ENCODE peak calls at places on chromosomes 1 and 21, in five cellular contexts. F, W, Q, O and T are unnamed samples.

GRCh38 chr1:93180723-93181613 is at the start of gene CCDC18:
- DNase-seq in F (no peak), W (no peak), Q (no peak), O (no peak), T (no peak)

GRCh38 chr1:15515026-15515663 is 8.9 kb downstream of the CASP9 start:
- DNase-seq in F (no peak), W (no peak), Q (no peak), O (no peak), T (no peak)

GRCh38 chr1:53289050-53289429 is 38.8 kb downstream of the LRP8 start:
- DNase-seq in F (no peak), W (no peak), Q (no peak), O (no peak), T (no peak)

GRCh38 chr1:216554934-216555333 is 131.7 kb upstream of the USH2A start:
- DNase-seq in F (no peak), W (no peak), Q (no peak), O (peak), T (no peak)

GRCh38 chr1:196558424-196558823 is 49.8 kb downstream of the KCNT2 start:
- DNase-seq in F (no peak), W (no peak), Q (no peak), O (peak), T (no peak)

GRCh38 chr1:153548722-153549695 is at the start of gene S100A3:
- DNase-seq in F (no peak), W (no peak), Q (no peak), O (peak), T (no peak)

GRCh38 chr1:43983253-43983904 is 4.4 kb downstream of the B4GALT2 start:
- DNase-seq in F (no peak), W (no peak), Q (no peak), O (no peak), T (no peak)

GRCh38 chr1:240441684-240442083 is 170.3 kb downstream of the GREM2 start:
- DNase-seq in F (no peak), W (no peak), Q (no peak), O (no peak), T (no peak)

GRCh38 chr21:35924714-35925301 is 135.5 kb downstream of the SETD4 start:
- DNase-seq in F (no peak), W (no peak), Q (no peak), O (peak), T (no peak)

GRCh38 chr1:213876531-213876930 is 111.2 kb upstream of the PROX1 start:
- DNase-seq in F (no peak), W (no peak), Q (no peak), O (no peak), T (no peak)

GRCh38 chr1:154325583-154326545 is 539 bp downstream of the ATP8B2 start:
- DNase-seq in F (no peak), W (peak), Q (no peak), O (no peak), T (peak)

GRCh38 chr1:241213147-241213546 is 143.9 kb downstream of the RGS7 start:
- DNase-seq in F (no peak), W (no peak), Q (no peak), O (no peak), T (no peak)

GRCh38 chr21:34771512-34772028 is 102.8 kb downstream of the CLIC6 start:
- DNase-seq in F (no peak), W (no peak), Q (no peak), O (peak), T (no peak)

GRCh38 chr1:57112148-57112547 is 146.3 kb upstream of the C8B start:
- DNase-seq in F (no peak), W (no peak), Q (no peak), O (no peak), T (no peak)

GRCh38 chr1:212699839-212700596 is at the start of gene BATF3:
- DNase-seq in F (peak), W (no peak), Q (no peak), O (no peak), T (peak)

GRCh38 chr1:11845641-11846335 is 1.8 kb downstream of the NPPA start:
- DNase-seq in F (no peak), W (no peak), Q (no peak), O (no peak), T (no peak)

GRCh38 chr1:104933846-104934245 is 1184.1 kb downstream of the AMY1C start:
- DNase-seq in F (no peak), W (no peak), Q (no peak), O (no peak), T (no peak)

GRCh38 chr21:28252923-28253322 is 739.8 kb downstream of the LTN1 start:
- DNase-seq in F (no peak), W (no peak), Q (no peak), O (no peak), T (no peak)

GRCh38 chr1:155698382-155699038 is 9.6 kb downstream of the DAP3 start:
- DNase-seq in F (no peak), W (no peak), Q (no peak), O (peak), T (no peak)

GRCh38 chr1:161226759-161227158 is 899 bp downstream of the TOMM40L start:
- DNase-seq in F (no peak), W (no peak), Q (no peak), O (no peak), T (no peak)

GRCh38 chr1:151619489-151620093 is 7.7 kb downstream of the SNX27 start:
- DNase-seq in F (no peak), W (no peak), Q (no peak), O (no peak), T (no peak)

GRCh38 chr1:145871994-145872411 is 13.1 kb upstream of the PIAS3 start:
- DNase-seq in F (no peak), W (peak), Q (no peak), O (no peak), T (no peak)

GRCh38 chr1:109484519-109484975 is 842 bp downstream of the ATXN7L2 start:
- DNase-seq in F (no peak), W (no peak), Q (no peak), O (no peak), T (no peak)

GRCh38 chr1:19163261-19163660 is 46.8 kb downstream of the UBR4 start:
- DNase-seq in F (no peak), W (no peak), Q (no peak), O (no peak), T (no peak)

GRCh38 chr1:171081994-171082295 is 8.8 kb upstream of the FMO3 start:
- DNase-seq in F (no peak), W (peak), Q (no peak), O (no peak), T (no peak)

GRCh38 chr1:154342132-154342531 is 16.8 kb downstream of the ATP8B2 start:
- DNase-seq in F (no peak), W (no peak), Q (no peak), O (no peak), T (no peak)

GRCh38 chr21:28337319-28337718 is 655.4 kb downstream of the LTN1 start:
- DNase-seq in F (no peak), W (no peak), Q (no peak), O (no peak), T (peak)

GRCh38 chr21:46039891-46040660 is 57.8 kb upstream of the COL6A2 start:
- DNase-seq in F (no peak), W (no peak), Q (no peak), O (no peak), T (no peak)

GRCh38 chr1:146036990-146037646 is 15.6 kb upstream of the HJV start:
- DNase-seq in F (peak), W (peak), Q (no peak), O (peak), T (peak)

GRCh38 chr1:33364578-33364945 is 43.7 kb upstream of the A3GALT2 start:
- DNase-seq in F (peak), W (no peak), Q (no peak), O (no peak), T (peak)

GRCh38 chr1:35298464-35298863 is 30.0 kb downstream of the ZMYM4 start:
- DNase-seq in F (no peak), W (no peak), Q (no peak), O (no peak), T (no peak)